ENCODE peak calls at places on chromosomes 11 and 22, in nine cellular contexts. One of them, this sample, is unnamed.

GRCh38 chr22:32313532-32313931 is 44.1 kb upstream of the RFPL3 start:
- DNase-seq in HS-27A: no peak
- DNase-seq in foreskin keratinocyte: no peak
- DNase-seq in activated CD8-positive, alpha-beta memory T cell treated with anti-CD3 and anti-CD28 coated beads, Interleukin-2, amount 50 U/mL, for 4 hours: no peak
- DNase-seq in stimulated activated CD8-positive, alpha-beta memory T cell treated with anti-CD3 and anti-CD28 coated beads, Interleukin-4, amount 100 ng/mL, for 4 hours: no peak
- DNase-seq in IMR-90: no peak
- DNase-seq in brain pericyte: no peak
- DNase-seq in coronary artery: peak; percentile 35
- DNase-seq in EH: no peak
- DNase-seq in this sample: no peak

GRCh38 chr11:134460881-134461280 is 48.8 kb upstream of the B3GAT1 start:
- DNase-seq in coronary artery: no peak
- DNase-seq in HS-27A: no peak
- DNase-seq in IMR-90: no peak
- DNase-seq in activated CD8-positive, alpha-beta memory T cell treated with anti-CD3 and anti-CD28 coated beads, Interleukin-2, amount 50 U/mL, for 4 hours: no peak
- DNase-seq in EH: no peak
- DNase-seq in foreskin keratinocyte: no peak
- DNase-seq in brain pericyte: no peak
- DNase-seq in stimulated activated CD8-positive, alpha-beta memory T cell treated with anti-CD3 and anti-CD28 coated beads, Interleukin-4, amount 100 ng/mL, for 4 hours: no peak
- DNase-seq in this sample: no peak

GRCh38 chr11:130839950-130840666 is 76.2 kb downstream of the SNX19 start:
- DNase-seq in coronary artery: no peak
- DNase-seq in HS-27A: no peak
- DNase-seq in activated CD8-positive, alpha-beta memory T cell treated with anti-CD3 and anti-CD28 coated beads, Interleukin-2, amount 50 U/mL, for 4 hours: no peak
- DNase-seq in stimulated activated CD8-positive, alpha-beta memory T cell treated with anti-CD3 and anti-CD28 coated beads, Interleukin-4, amount 100 ng/mL, for 4 hours: no peak
- DNase-seq in EH: no peak
- DNase-seq in foreskin keratinocyte: no peak
- DNase-seq in brain pericyte: peak; percentile 92
- DNase-seq in IMR-90: peak; percentile 56
- DNase-seq in this sample: peak; percentile 84

GRCh38 chr11:131749100-131749499 is 378.7 kb downstream of the NTM start:
- DNase-seq in brain pericyte: no peak
- DNase-seq in activated CD8-positive, alpha-beta memory T cell treated with anti-CD3 and anti-CD28 coated beads, Interleukin-2, amount 50 U/mL, for 4 hours: no peak
- DNase-seq in foreskin keratinocyte: no peak
- DNase-seq in coronary artery: peak; percentile 7
- DNase-seq in EH: peak; percentile 98
- DNase-seq in IMR-90: peak; percentile 96
- DNase-seq in stimulated activated CD8-positive, alpha-beta memory T cell treated with anti-CD3 and anti-CD28 coated beads, Interleukin-4, amount 100 ng/mL, for 4 hours: no peak
- DNase-seq in HS-27A: no peak
- DNase-seq in this sample: peak; percentile 96

GRCh38 chr11:74134661-74135515 is 35.9 kb downstream of the C2CD3 start:
- DNase-seq in brain pericyte: no peak
- DNase-seq in coronary artery: no peak
- DNase-seq in EH: peak; percentile 64
- DNase-seq in IMR-90: peak; percentile 32
- DNase-seq in foreskin keratinocyte: peak; percentile 71
- DNase-seq in HS-27A: no peak
- DNase-seq in stimulated activated CD8-positive, alpha-beta memory T cell treated with anti-CD3 and anti-CD28 coated beads, Interleukin-4, amount 100 ng/mL, for 4 hours: no peak
- DNase-seq in activated CD8-positive, alpha-beta memory T cell treated with anti-CD3 and anti-CD28 coated beads, Interleukin-2, amount 50 U/mL, for 4 hours: no peak
- DNase-seq in this sample: no peak

GRCh38 chr11:2818503-2818902 is 67.1 kb downstream of the CDKN1C start:
- DNase-seq in HS-27A: no peak
- DNase-seq in coronary artery: no peak
- DNase-seq in foreskin keratinocyte: no peak
- DNase-seq in stimulated activated CD8-positive, alpha-beta memory T cell treated with anti-CD3 and anti-CD28 coated beads, Interleukin-4, amount 100 ng/mL, for 4 hours: no peak
- DNase-seq in brain pericyte: no peak
- DNase-seq in IMR-90: no peak
- DNase-seq in EH: no peak
- DNase-seq in activated CD8-positive, alpha-beta memory T cell treated with anti-CD3 and anti-CD28 coated beads, Interleukin-2, amount 50 U/mL, for 4 hours: no peak
- DNase-seq in this sample: no peak

GRCh38 chr11:17658211-17658610 is 61.2 kb upstream of the MYOD1 start:
- DNase-seq in HS-27A: no peak
- DNase-seq in brain pericyte: no peak
- DNase-seq in coronary artery: no peak
- DNase-seq in activated CD8-positive, alpha-beta memory T cell treated with anti-CD3 and anti-CD28 coated beads, Interleukin-2, amount 50 U/mL, for 4 hours: no peak
- DNase-seq in foreskin keratinocyte: no peak
- DNase-seq in IMR-90: no peak
- DNase-seq in EH: no peak
- DNase-seq in stimulated activated CD8-positive, alpha-beta memory T cell treated with anti-CD3 and anti-CD28 coated beads, Interleukin-4, amount 100 ng/mL, for 4 hours: no peak
- DNase-seq in this sample: no peak

GRCh38 chr11:133238455-133238854 is 293.8 kb downstream of the OPCML start:
- DNase-seq in coronary artery: no peak
- DNase-seq in foreskin keratinocyte: no peak
- DNase-seq in stimulated activated CD8-positive, alpha-beta memory T cell treated with anti-CD3 and anti-CD28 coated beads, Interleukin-4, amount 100 ng/mL, for 4 hours: no peak
- DNase-seq in activated CD8-positive, alpha-beta memory T cell treated with anti-CD3 and anti-CD28 coated beads, Interleukin-2, amount 50 U/mL, for 4 hours: no peak
- DNase-seq in EH: no peak
- DNase-seq in brain pericyte: no peak
- DNase-seq in HS-27A: no peak
- DNase-seq in IMR-90: no peak
- DNase-seq in this sample: no peak

GRCh38 chr11:128532571-128533091 is 54.7 kb downstream of the ETS1 start:
- DNase-seq in EH: no peak
- DNase-seq in coronary artery: no peak
- DNase-seq in HS-27A: no peak
- DNase-seq in foreskin keratinocyte: no peak
- DNase-seq in IMR-90: no peak
- DNase-seq in brain pericyte: no peak
- DNase-seq in stimulated activated CD8-positive, alpha-beta memory T cell treated with anti-CD3 and anti-CD28 coated beads, Interleukin-4, amount 100 ng/mL, for 4 hours: no peak
- DNase-seq in activated CD8-positive, alpha-beta memory T cell treated with anti-CD3 and anti-CD28 coated beads, Interleukin-2, amount 50 U/mL, for 4 hours: no peak
- DNase-seq in this sample: no peak

GRCh38 chr22:29326481-29326880 is 11.0 kb upstream of the RASL10A start:
- DNase-seq in foreskin keratinocyte: no peak
- DNase-seq in EH: no peak
- DNase-seq in stimulated activated CD8-positive, alpha-beta memory T cell treated with anti-CD3 and anti-CD28 coated beads, Interleukin-4, amount 100 ng/mL, for 4 hours: no peak
- DNase-seq in HS-27A: no peak
- DNase-seq in brain pericyte: no peak
- DNase-seq in activated CD8-positive, alpha-beta memory T cell treated with anti-CD3 and anti-CD28 coated beads, Interleukin-2, amount 50 U/mL, for 4 hours: no peak
- DNase-seq in coronary artery: no peak
- DNase-seq in IMR-90: no peak
- DNase-seq in this sample: no peak

GRCh38 chr11:119594639-119595249 is 134.3 kb downstream of the NECTIN1 start:
- DNase-seq in activated CD8-positive, alpha-beta memory T cell treated with anti-CD3 and anti-CD28 coated beads, Interleukin-2, amount 50 U/mL, for 4 hours: no peak
- DNase-seq in EH: peak; percentile 84
- DNase-seq in foreskin keratinocyte: no peak
- DNase-seq in coronary artery: no peak
- DNase-seq in HS-27A: peak; percentile 66
- DNase-seq in stimulated activated CD8-positive, alpha-beta memory T cell treated with anti-CD3 and anti-CD28 coated beads, Interleukin-4, amount 100 ng/mL, for 4 hours: no peak
- DNase-seq in IMR-90: peak; percentile 87
- DNase-seq in brain pericyte: no peak
- DNase-seq in this sample: peak; percentile 47

GRCh38 chr11:7493670-7494069 is 8.4 kb downstream of the OLFML1 start:
- DNase-seq in coronary artery: no peak
- DNase-seq in HS-27A: no peak
- DNase-seq in stimulated activated CD8-positive, alpha-beta memory T cell treated with anti-CD3 and anti-CD28 coated beads, Interleukin-4, amount 100 ng/mL, for 4 hours: no peak
- DNase-seq in brain pericyte: no peak
- DNase-seq in activated CD8-positive, alpha-beta memory T cell treated with anti-CD3 and anti-CD28 coated beads, Interleukin-2, amount 50 U/mL, for 4 hours: no peak
- DNase-seq in EH: no peak
- DNase-seq in foreskin keratinocyte: no peak
- DNase-seq in IMR-90: no peak
- DNase-seq in this sample: no peak

GRCh38 chr11:72141066-72141465 is 5.5 kb downstream of the FOLR3 start:
- DNase-seq in foreskin keratinocyte: peak; percentile 96
- DNase-seq in coronary artery: no peak
- DNase-seq in activated CD8-positive, alpha-beta memory T cell treated with anti-CD3 and anti-CD28 coated beads, Interleukin-2, amount 50 U/mL, for 4 hours: no peak
- DNase-seq in brain pericyte: no peak
- DNase-seq in stimulated activated CD8-positive, alpha-beta memory T cell treated with anti-CD3 and anti-CD28 coated beads, Interleukin-4, amount 100 ng/mL, for 4 hours: no peak
- DNase-seq in IMR-90: peak; percentile 90
- DNase-seq in HS-27A: peak; percentile 98
- DNase-seq in EH: peak; percentile 97
- DNase-seq in this sample: peak; percentile 94

GRCh38 chr11:108368134-108368533 is 99.2 kb downstream of the C11orf65 start:
- DNase-seq in activated CD8-positive, alpha-beta memory T cell treated with anti-CD3 and anti-CD28 coated beads, Interleukin-2, amount 50 U/mL, for 4 hours: no peak
- DNase-seq in coronary artery: no peak
- DNase-seq in foreskin keratinocyte: no peak
- DNase-seq in stimulated activated CD8-positive, alpha-beta memory T cell treated with anti-CD3 and anti-CD28 coated beads, Interleukin-4, amount 100 ng/mL, for 4 hours: no peak
- DNase-seq in HS-27A: no peak
- DNase-seq in EH: no peak
- DNase-seq in IMR-90: peak; percentile 20
- DNase-seq in brain pericyte: no peak
- DNase-seq in this sample: peak; percentile 25

GRCh38 chr11:96341237-96342130 is 1.5 kb downstream of the MAML2 start:
- DNase-seq in EH: peak; percentile 58
- DNase-seq in HS-27A: no peak
- DNase-seq in coronary artery: peak; percentile 78
- DNase-seq in activated CD8-positive, alpha-beta memory T cell treated with anti-CD3 and anti-CD28 coated beads, Interleukin-2, amount 50 U/mL, for 4 hours: peak; percentile 63
- DNase-seq in brain pericyte: no peak
- DNase-seq in foreskin keratinocyte: no peak
- DNase-seq in IMR-90: peak; percentile 56
- DNase-seq in stimulated activated CD8-positive, alpha-beta memory T cell treated with anti-CD3 and anti-CD28 coated beads, Interleukin-4, amount 100 ng/mL, for 4 hours: peak; percentile 21
- DNase-seq in this sample: peak; percentile 56

GRCh38 chr11:78798567-78799170 is 224.0 kb upstream of the NARS2 start:
- DNase-seq in stimulated activated CD8-positive, alpha-beta memory T cell treated with anti-CD3 and anti-CD28 coated beads, Interleukin-4, amount 100 ng/mL, for 4 hours: no peak
- DNase-seq in EH: peak; percentile 74
- DNase-seq in activated CD8-positive, alpha-beta memory T cell treated with anti-CD3 and anti-CD28 coated beads, Interleukin-2, amount 50 U/mL, for 4 hours: no peak
- DNase-seq in HS-27A: no peak
- DNase-seq in IMR-90: peak; percentile 81
- DNase-seq in brain pericyte: no peak
- DNase-seq in foreskin keratinocyte: no peak
- DNase-seq in coronary artery: no peak
- DNase-seq in this sample: peak; percentile 67

GRCh38 chr22:37112084-37112728 is 2.7 kb upstream of the TMPRSS6 start:
- DNase-seq in coronary artery: no peak
- DNase-seq in IMR-90: no peak
- DNase-seq in stimulated activated CD8-positive, alpha-beta memory T cell treated with anti-CD3 and anti-CD28 coated beads, Interleukin-4, amount 100 ng/mL, for 4 hours: no peak
- DNase-seq in EH: no peak
- DNase-seq in activated CD8-positive, alpha-beta memory T cell treated with anti-CD3 and anti-CD28 coated beads, Interleukin-2, amount 50 U/mL, for 4 hours: no peak
- DNase-seq in HS-27A: no peak
- DNase-seq in foreskin keratinocyte: no peak
- DNase-seq in brain pericyte: no peak
- DNase-seq in this sample: no peak

GRCh38 chr22:47420211-47420610 is 657.8 kb downstream of the TBC1D22A start:
- DNase-seq in HS-27A: no peak
- DNase-seq in activated CD8-positive, alpha-beta memory T cell treated with anti-CD3 and anti-CD28 coated beads, Interleukin-2, amount 50 U/mL, for 4 hours: no peak
- DNase-seq in stimulated activated CD8-positive, alpha-beta memory T cell treated with anti-CD3 and anti-CD28 coated beads, Interleukin-4, amount 100 ng/mL, for 4 hours: no peak
- DNase-seq in foreskin keratinocyte: no peak
- DNase-seq in brain pericyte: no peak
- DNase-seq in coronary artery: no peak
- DNase-seq in IMR-90: no peak
- DNase-seq in EH: no peak
- DNase-seq in this sample: no peak

GRCh38 chr11:77038029-77038824 is 4.0 kb downstream of the B3GNT6 start:
- DNase-seq in coronary artery: no peak
- DNase-seq in brain pericyte: no peak
- DNase-seq in activated CD8-positive, alpha-beta memory T cell treated with anti-CD3 and anti-CD28 coated beads, Interleukin-2, amount 50 U/mL, for 4 hours: no peak
- DNase-seq in EH: peak; percentile 11
- DNase-seq in foreskin keratinocyte: no peak
- DNase-seq in stimulated activated CD8-positive, alpha-beta memory T cell treated with anti-CD3 and anti-CD28 coated beads, Interleukin-4, amount 100 ng/mL, for 4 hours: no peak
- DNase-seq in HS-27A: no peak
- DNase-seq in IMR-90: peak; percentile 29
- DNase-seq in this sample: no peak

GRCh38 chr11:76787911-76788596 is 4.9 kb downstream of the TSKU start:
- DNase-seq in HS-27A: no peak
- DNase-seq in stimulated activated CD8-positive, alpha-beta memory T cell treated with anti-CD3 and anti-CD28 coated beads, Interleukin-4, amount 100 ng/mL, for 4 hours: no peak
- DNase-seq in IMR-90: peak; percentile 76
- DNase-seq in foreskin keratinocyte: peak; percentile 57
- DNase-seq in coronary artery: peak; percentile 71
- DNase-seq in brain pericyte: peak; percentile 82
- DNase-seq in EH: peak; percentile 37
- DNase-seq in activated CD8-positive, alpha-beta memory T cell treated with anti-CD3 and anti-CD28 coated beads, Interleukin-2, amount 50 U/mL, for 4 hours: no peak
- DNase-seq in this sample: peak; percentile 69

GRCh38 chr22:39997939-39998726 is 3.4 kb downstream of the FAM83F start:
- DNase-seq in IMR-90: peak; percentile 36
- DNase-seq in foreskin keratinocyte: no peak
- DNase-seq in HS-27A: no peak
- DNase-seq in brain pericyte: no peak
- DNase-seq in coronary artery: no peak
- DNase-seq in EH: peak; percentile 15
- DNase-seq in stimulated activated CD8-positive, alpha-beta memory T cell treated with anti-CD3 and anti-CD28 coated beads, Interleukin-4, amount 100 ng/mL, for 4 hours: no peak
- DNase-seq in activated CD8-positive, alpha-beta memory T cell treated with anti-CD3 and anti-CD28 coated beads, Interleukin-2, amount 50 U/mL, for 4 hours: no peak
- DNase-seq in this sample: no peak

GRCh38 chr11:118625036-118625690 is 17.7 kb downstream of the PHLDB1 start:
- DNase-seq in stimulated activated CD8-positive, alpha-beta memory T cell treated with anti-CD3 and anti-CD28 coated beads, Interleukin-4, amount 100 ng/mL, for 4 hours: no peak
- DNase-seq in coronary artery: no peak
- DNase-seq in foreskin keratinocyte: no peak
- DNase-seq in EH: no peak
- DNase-seq in IMR-90: no peak
- DNase-seq in activated CD8-positive, alpha-beta memory T cell treated with anti-CD3 and anti-CD28 coated beads, Interleukin-2, amount 50 U/mL, for 4 hours: no peak
- DNase-seq in HS-27A: no peak
- DNase-seq in brain pericyte: no peak
- DNase-seq in this sample: no peak

GRCh38 chr11:119055901-119056300 is 1.1 kb downstream of the HYOU1 start:
- DNase-seq in foreskin keratinocyte: no peak
- DNase-seq in EH: peak; percentile 59
- DNase-seq in coronary artery: no peak
- DNase-seq in IMR-90: peak; percentile 37
- DNase-seq in brain pericyte: no peak
- DNase-seq in stimulated activated CD8-positive, alpha-beta memory T cell treated with anti-CD3 and anti-CD28 coated beads, Interleukin-4, amount 100 ng/mL, for 4 hours: no peak
- DNase-seq in HS-27A: no peak
- DNase-seq in activated CD8-positive, alpha-beta memory T cell treated with anti-CD3 and anti-CD28 coated beads, Interleukin-2, amount 50 U/mL, for 4 hours: no peak
- DNase-seq in this sample: peak; percentile 42

GRCh38 chr11:17343907-17344306 is 7.7 kb upstream of the NCR3LG1 start:
- DNase-seq in activated CD8-positive, alpha-beta memory T cell treated with anti-CD3 and anti-CD28 coated beads, Interleukin-2, amount 50 U/mL, for 4 hours: peak; percentile 33
- DNase-seq in EH: peak; percentile 83
- DNase-seq in HS-27A: no peak
- DNase-seq in brain pericyte: no peak
- DNase-seq in IMR-90: peak; percentile 87
- DNase-seq in stimulated activated CD8-positive, alpha-beta memory T cell treated with anti-CD3 and anti-CD28 coated beads, Interleukin-4, amount 100 ng/mL, for 4 hours: no peak
- DNase-seq in coronary artery: no peak
- DNase-seq in foreskin keratinocyte: peak; percentile 65
- DNase-seq in this sample: peak; percentile 72

GRCh38 chr22:19887251-19887985 is 32.7 kb upstream of the GNB1L start:
- DNase-seq in HS-27A: no peak
- DNase-seq in foreskin keratinocyte: no peak
- DNase-seq in activated CD8-positive, alpha-beta memory T cell treated with anti-CD3 and anti-CD28 coated beads, Interleukin-2, amount 50 U/mL, for 4 hours: peak; percentile 18
- DNase-seq in EH: no peak
- DNase-seq in IMR-90: no peak
- DNase-seq in brain pericyte: no peak
- DNase-seq in stimulated activated CD8-positive, alpha-beta memory T cell treated with anti-CD3 and anti-CD28 coated beads, Interleukin-4, amount 100 ng/mL, for 4 hours: no peak
- DNase-seq in coronary artery: no peak
- DNase-seq in this sample: no peak

GRCh38 chr11:66418168-66418985 is 2.5 kb upstream of the NPAS4 start:
- DNase-seq in brain pericyte: peak; percentile 60
- DNase-seq in foreskin keratinocyte: peak; percentile 46
- DNase-seq in IMR-90: peak; percentile 97
- DNase-seq in HS-27A: peak; percentile 85
- DNase-seq in coronary artery: peak; percentile 94
- DNase-seq in EH: peak; percentile 99
- DNase-seq in stimulated activated CD8-positive, alpha-beta memory T cell treated with anti-CD3 and anti-CD28 coated beads, Interleukin-4, amount 100 ng/mL, for 4 hours: peak; percentile 24
- DNase-seq in activated CD8-positive, alpha-beta memory T cell treated with anti-CD3 and anti-CD28 coated beads, Interleukin-2, amount 50 U/mL, for 4 hours: peak; percentile 53
- DNase-seq in this sample: peak; percentile 96

GRCh38 chr11:68978931-68979591 is 1.7 kb downstream of the MRGPRD start:
- DNase-seq in stimulated activated CD8-positive, alpha-beta memory T cell treated with anti-CD3 and anti-CD28 coated beads, Interleukin-4, amount 100 ng/mL, for 4 hours: no peak
- DNase-seq in foreskin keratinocyte: no peak
- DNase-seq in IMR-90: no peak
- DNase-seq in EH: no peak
- DNase-seq in activated CD8-positive, alpha-beta memory T cell treated with anti-CD3 and anti-CD28 coated beads, Interleukin-2, amount 50 U/mL, for 4 hours: no peak
- DNase-seq in coronary artery: no peak
- DNase-seq in brain pericyte: no peak
- DNase-seq in HS-27A: no peak
- DNase-seq in this sample: no peak

GRCh38 chr11:924406-925157 is 1.1 kb upstream of the AP2A2 start:
- DNase-seq in EH: no peak
- DNase-seq in IMR-90: no peak
- DNase-seq in activated CD8-positive, alpha-beta memory T cell treated with anti-CD3 and anti-CD28 coated beads, Interleukin-2, amount 50 U/mL, for 4 hours: no peak
- DNase-seq in brain pericyte: no peak
- DNase-seq in coronary artery: no peak
- DNase-seq in stimulated activated CD8-positive, alpha-beta memory T cell treated with anti-CD3 and anti-CD28 coated beads, Interleukin-4, amount 100 ng/mL, for 4 hours: no peak
- DNase-seq in foreskin keratinocyte: no peak
- DNase-seq in HS-27A: no peak
- DNase-seq in this sample: no peak

GRCh38 chr22:36253523-36254490 is 874 bp downstream of the APOL1 start:
- DNase-seq in brain pericyte: no peak
- DNase-seq in coronary artery: no peak
- DNase-seq in foreskin keratinocyte: no peak
- DNase-seq in IMR-90: no peak
- DNase-seq in activated CD8-positive, alpha-beta memory T cell treated with anti-CD3 and anti-CD28 coated beads, Interleukin-2, amount 50 U/mL, for 4 hours: no peak
- DNase-seq in HS-27A: no peak
- DNase-seq in stimulated activated CD8-positive, alpha-beta memory T cell treated with anti-CD3 and anti-CD28 coated beads, Interleukin-4, amount 100 ng/mL, for 4 hours: no peak
- DNase-seq in EH: no peak
- DNase-seq in this sample: no peak